ENCODE peak calls at places on chromosomes 3 and 15, in four cellular contexts. Q is K562; P is activated T-helper 1 cell treated with anti-CD3 and anti-CD28 coated beads, Interleukin-2, amount 50 U/mL, for 16 hours; R is pons. S is an unnamed sample.
A peak's percentile ranks its signal among the peaks of the same experiment; 100 is the strongest.

GRCh38 chr15:63042879-63043340 is 363 bp downstream of the TPM1 start:
- DNase-seq in Q (no peak), P (no peak), R (no peak), S (no peak)

GRCh38 chr3:183812746-183813445 is 12.5 kb downstream of the MAP6D1 start:
- DNase-seq in Q (no peak), P (no peak), R (peak; percentile 93), S (no peak)

GRCh38 chr3:6099458-6100137 is 761.3 kb upstream of the GRM7 start:
- DNase-seq in Q (no peak), P (no peak), R (no peak), S (no peak)

GRCh38 chr3:170154084-170154483 is 27.4 kb downstream of the PHC3 start:
- DNase-seq in Q (no peak), P (no peak), R (no peak), S (no peak)

GRCh38 chr3:4587838-4588105 is 94.6 kb downstream of the ITPR1 start:
- DNase-seq in Q (no peak), P (no peak), R (no peak), S (no peak)

GRCh38 chr3:14234197-14235002 is 55.8 kb downstream of the LSM3 start:
- DNase-seq in Q (no peak), P (no peak), R (no peak), S (no peak)

GRCh38 chr3:45583021-45583851 is 11.3 kb upstream of the LIMD1 start:
- DNase-seq in Q (no peak), P (no peak), R (peak; percentile 99), S (no peak)

GRCh38 chr15:47674576-47675232 is 42.6 kb upstream of the SEMA6D start:
- DNase-seq in Q (no peak), P (no peak), R (no peak), S (no peak)

GRCh38 chr3:48406443-48407431 is 23.1 kb downstream of the PLXNB1 start:
- DNase-seq in Q (no peak), P (no peak), R (no peak), S (no peak)

GRCh38 chr3:154040283-154040682 is 80.9 kb upstream of the ARHGEF26 start:
- DNase-seq in Q (no peak), P (no peak), R (no peak), S (no peak)

GRCh38 chr3:42031808-42032475 is 59.2 kb upstream of the TRAK1 start:
- DNase-seq in Q (no peak), P (no peak), R (no peak), S (no peak)

GRCh38 chr15:27679621-27680521 is 419.2 kb downstream of the OCA2 start:
- DNase-seq in Q (no peak), P (no peak), R (peak; percentile 19), S (no peak)

GRCh38 chr15:82933576-82933975 is 18.9 kb downstream of the HOMER2 start:
- DNase-seq in Q (no peak), P (no peak), R (no peak), S (no peak)

GRCh38 chr3:53570709-53571108 is 76.3 kb downstream of the CACNA1D start:
- DNase-seq in Q (no peak), P (no peak), R (no peak), S (no peak)

GRCh38 chr15:98442379-98442833 is 205.9 kb upstream of the IGF1R start:
- DNase-seq in Q (peak; percentile 65), P (no peak), R (peak; percentile 35), S (no peak)

GRCh38 chr15:56342653-56343052 is 22.6 kb upstream of the TEX9 start:
- DNase-seq in Q (no peak), P (no peak), R (no peak), S (no peak)